ENCODE peak calls at places on chromosome 1, in six cellular contexts. K, G, T, M, A and J are unnamed samples.

GRCh38 chr1:119294728-119295127 is 73.9 kb upstream of the HAO2 start:
- DNase-seq in K (no peak), G (no peak), T (no peak), M (no peak), A (no peak), J (no peak)

GRCh38 chr1:246782120-246782900 is 58.1 kb downstream of the SCCPDH start:
- DNase-seq in K (no peak), G (no peak), T (peak; percentile 88), M (no peak), A (no peak), J (peak; percentile 42)

GRCh38 chr1:184686540-184686939 is 68.1 kb downstream of the EDEM3 start:
- DNase-seq in K (no peak), G (no peak), T (no peak), M (no peak), A (no peak), J (no peak)

GRCh38 chr1:155081472-155082300 is 3.0 kb downstream of the EFNA3 start:
- DNase-seq in K (no peak), G (no peak), T (no peak), M (no peak), A (no peak), J (peak; percentile 33)

GRCh38 chr1:59007820-59008598 is 224.2 kb upstream of the JUN start:
- DNase-seq in K (no peak), G (no peak), T (no peak), M (no peak), A (no peak), J (no peak)

GRCh38 chr1:55313903-55314302 is 98.7 kb upstream of the USP24 start:
- DNase-seq in K (no peak), G (no peak), T (peak; percentile 42), M (no peak), A (no peak), J (no peak)

GRCh38 chr1:46096269-46097148 is 35.9 kb downstream of the PIK3R3 start:
- DNase-seq in K (no peak), G (no peak), T (no peak), M (no peak), A (no peak), J (no peak)

GRCh38 chr1:71019248-71019647 is 28.4 kb downstream of the PTGER3 start:
- DNase-seq in K (no peak), G (no peak), T (no peak), M (no peak), A (no peak), J (no peak)

GRCh38 chr1:30906631-30907389 is 1.7 kb downstream of the SDC3 start:
- DNase-seq in K (no peak), G (no peak), T (no peak), M (no peak), A (no peak), J (no peak)